ENCODE peak calls at places on chromosomes 12 and 14, in six cellular contexts. Z is neural progenitor cell, R is MM.1S, Y is cardiac muscle cell, I is ovary, A is IMR-90. D is an unnamed sample.

GRCh38 chr12:99915251-99916082 is 69.3 kb downstream of the ANKS1B start:
- DNase-seq in I (no peak), Y (no peak), A (peak; percentile 65), R (no peak), Z (no peak), D (no peak)

GRCh38 chr12:67989184-67989965 is at the start of gene IFNG-AS1:
- DNase-seq in R (peak; percentile 93), I (no peak), A (no peak), Z (no peak), Y (no peak), D (no peak)

GRCh38 chr12:94697631-94698030 is 47.3 kb upstream of the TMCC3 start:
- DNase-seq in A (no peak), Y (no peak), Z (no peak), R (no peak), I (no peak), D (no peak)

GRCh38 chr12:65664715-65665250 is 159.5 kb upstream of the HMGA2 start:
- DNase-seq in Y (no peak), I (no peak), R (no peak), A (no peak), Z (no peak), D (no peak)

GRCh38 chr12:80598004-80598606 is 109.3 kb upstream of the MYF6 start:
- DNase-seq in R (peak; percentile 15), Y (peak; percentile 29), A (peak; percentile 83), Z (peak; percentile 41), I (no peak), D (no peak)

GRCh38 chr14:47186491-47186890 is 488.9 kb downstream of the MDGA2 start:
- DNase-seq in I (no peak), Z (no peak), Y (no peak), A (no peak), R (no peak), D (no peak)

GRCh38 chr14:24481622-24482324 is 26.3 kb downstream of the CMA1 start:
- DNase-seq in Y (peak; percentile 52), R (peak; percentile 29), A (peak; percentile 8), I (no peak), Z (peak; percentile 82), D (no peak)

GRCh38 chr12:131222271-131223139 is 268.8 kb downstream of the ADGRD1 start:
- DNase-seq in I (no peak), A (no peak), Y (no peak), R (no peak), Z (peak; percentile 78), D (no peak)

GRCh38 chr14:36773558-36773957 is 111.9 kb downstream of the PAX9 start:
- DNase-seq in A (peak; percentile 6), I (no peak), Z (no peak), Y (no peak), R (no peak), D (no peak)

GRCh38 chr12:32454075-32454474 is 54.7 kb downstream of the FGD4 start:
- DNase-seq in R (no peak), Z (peak; percentile 78), I (no peak), A (peak; percentile 67), Y (no peak), D (no peak)

GRCh38 chr12:81209001-81209400 is 131.1 kb downstream of the ACSS3 start:
- DNase-seq in Z (no peak), I (no peak), R (no peak), A (peak; percentile 8), Y (no peak), D (no peak)

GRCh38 chr12:78887008-78887407 is 22.4 kb downstream of the SYT1 start:
- DNase-seq in Z (no peak), A (peak; percentile 80), I (no peak), Y (no peak), R (no peak), D (no peak)

GRCh38 chr12:121845699-121846098 is 13.0 kb downstream of the HPD start:
- DNase-seq in R (no peak), Y (no peak), Z (no peak), I (no peak), A (no peak), D (no peak)

DNA sequence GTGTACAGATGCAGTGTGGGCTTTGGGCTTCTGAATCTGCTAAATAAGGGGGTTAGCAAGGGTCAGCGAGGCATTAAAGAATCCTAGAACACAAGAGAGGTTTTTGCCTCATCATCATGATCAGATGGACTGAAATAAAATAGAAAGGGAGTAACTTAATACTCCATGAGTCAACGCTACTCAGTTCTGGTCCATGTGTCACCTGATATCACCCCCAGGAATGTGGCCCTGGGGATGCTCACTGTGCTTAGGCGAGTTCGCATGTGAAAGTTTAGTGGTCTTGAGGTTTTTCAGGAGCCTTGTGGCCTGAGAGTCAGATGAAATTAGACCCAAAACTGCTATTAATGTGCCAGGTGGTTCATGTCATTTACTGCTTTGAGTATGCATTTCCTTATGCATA is 1272.3 kb downstream of the AACS start:
- DNase-seq in Z (no peak), R (peak; percentile 27), A (no peak), Y (no peak), I (no peak), D (no peak)
- H3K27ac ChIP-seq in Z (no peak overlapping the region), R (no peak overlapping the region), A (no peak overlapping the region), Y (no peak overlapping the region), I (no peak overlapping the region), D (no peak overlapping the region)

DNA sequence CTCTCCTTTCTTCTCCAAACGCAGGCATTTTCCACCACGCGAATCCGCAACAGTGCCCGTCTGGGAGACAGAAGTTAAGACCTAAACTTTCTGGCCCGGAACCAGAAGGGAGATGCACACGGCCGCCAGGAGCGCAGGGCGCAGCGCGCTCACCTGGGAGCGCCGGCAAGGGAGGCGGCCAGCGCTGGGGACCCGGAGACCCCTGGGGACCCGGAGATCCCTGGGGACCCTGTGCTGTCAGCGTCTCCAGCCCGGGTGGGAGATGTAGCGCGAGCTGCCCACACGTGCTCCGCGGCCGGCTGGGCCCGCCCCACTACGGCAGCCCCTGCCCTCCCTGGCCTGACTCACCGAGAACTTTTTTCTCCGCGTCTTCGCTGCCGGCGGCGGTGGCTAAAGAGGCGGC is 620 bp downstream of the YBX3 start:
- DNase-seq in Y (peak; percentile 57), I (peak; percentile 76), R (peak; percentile 47), Z (peak; percentile 59), A (peak; percentile 65), D (no peak)
- TF ChIP-seq CTCF in Y (peak; percentile 20), I (peak; percentile 11), R (peak; percentile 20), Z (peak; percentile 28), A (no peak), D (no peak)

DNA sequence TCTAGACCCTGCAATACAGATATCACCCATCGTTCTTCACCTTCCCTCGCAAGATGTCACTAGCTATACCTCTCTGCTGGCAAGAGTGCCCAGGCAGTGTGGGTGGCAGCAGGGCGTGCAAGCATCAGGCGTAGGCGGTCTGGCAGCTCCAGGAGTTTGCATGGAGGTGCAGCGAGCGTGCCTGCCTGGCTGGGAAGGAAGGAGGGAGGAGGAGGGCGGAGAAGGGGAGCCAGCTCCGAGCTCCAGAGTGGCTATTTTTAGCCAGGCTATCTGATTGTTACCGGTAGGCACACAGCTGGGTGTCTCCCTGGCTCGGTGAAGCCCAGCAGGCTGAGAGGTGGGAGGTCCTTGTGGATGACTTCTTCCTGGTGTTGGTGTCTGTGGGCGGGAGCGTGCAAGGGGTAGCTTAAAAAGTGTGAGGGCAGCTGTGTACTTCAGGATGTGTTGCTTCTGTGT is 6.2 kb downstream of the FOXJ2 start:
- DNase-seq in Z (peak; percentile 73), R (no peak), Y (peak; percentile 93), I (peak; percentile 49), A (peak; percentile 72), D (no peak)
- H3K4me3 ChIP-seq in Z (peak overlapping the region; percentile 34), R (no peak overlapping the region), Y (peak overlapping the region; percentile 17), I (peak overlapping the region; percentile 4), A (peak overlapping the region; percentile 16), D (peak overlapping the region; percentile 33)

GRCh38 chr14:23052182-23052623 is 5.1 kb downstream of the CDH24 start:
- DNase-seq in R (no peak), I (peak; percentile 31), Y (peak; percentile 53), Z (no peak), A (no peak), D (peak; percentile 75)
- H3K27ac ChIP-seq in R (no peak overlapping the region), I (no peak overlapping the region), Y (no peak overlapping the region), Z (no peak overlapping the region), A (no peak overlapping the region), D (no peak overlapping the region)

GRCh38 chr14:74765721-74766120 is 2.6 kb downstream of the YLPM1 start:
- DNase-seq in Y (no peak), I (no peak), R (no peak), Z (no peak), A (no peak), D (no peak)

DNA sequence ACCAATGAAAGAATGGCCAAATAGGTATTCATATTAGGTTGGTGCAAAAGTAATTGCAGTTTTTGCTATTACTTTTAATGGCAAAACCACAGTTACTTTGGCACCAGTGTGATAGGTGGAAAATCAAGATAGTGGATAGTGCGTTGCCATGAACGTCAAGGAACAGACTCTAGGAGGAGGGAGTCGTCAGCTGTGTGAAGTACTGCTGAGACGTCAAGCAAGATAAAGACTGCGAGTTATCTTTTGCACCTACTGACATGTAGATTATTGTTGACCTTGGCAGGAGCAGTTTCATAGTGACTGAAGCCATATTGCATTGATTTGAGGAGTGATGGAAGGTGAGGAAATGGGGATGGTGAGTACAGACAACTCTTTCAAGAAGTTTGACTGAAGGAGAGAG is 8.3 kb downstream of the YLPM1 start:
- DNase-seq in Y (no peak), A (no peak), R (no peak), Z (no peak), I (no peak), D (no peak)
- TF ChIP-seq CTCF in Y (no peak), A (no peak), R (no peak), Z (no peak), I (no peak), D (no peak)

GRCh38 chr14:105415481-105416428 is 3.9 kb upstream of the MTA1 start:
- DNase-seq in R (no peak), Y (no peak), A (no peak), I (no peak), Z (no peak), D (no peak)
- H3K4me3 ChIP-seq in R (no peak overlapping the region), Y (peak overlapping the region; percentile 79), A (peak overlapping the region; percentile 61), I (peak overlapping the region; percentile 42), Z (peak overlapping the region; percentile 70), D (peak overlapping the region; percentile 53)

GRCh38 chr14:86934196-86934595 is 1058.8 kb downstream of the GALC start:
- DNase-seq in A (no peak), I (no peak), Z (no peak), R (no peak), Y (no peak), D (no peak)
- H3K27ac ChIP-seq in A (no peak overlapping the region), I (no peak overlapping the region), Z (no peak overlapping the region), R (no peak overlapping the region), Y (no peak overlapping the region), D (no peak overlapping the region)